ENCODE peak calls at places on chromosomes 5 and 9, in five cellular contexts. Z is HEK293T; S is pancreas; C is activated CD4-positive, CD25-positive, alpha-beta regulatory T cell; Y is SIG-M5. M is an unnamed sample.

GRCh38 chr9:125683486-125683885 is 23.5 kb downstream of the MAPKAP1 start:
- DNase-seq in Y (no peak), S (no peak), Z (no peak), C (no peak), M (no peak)

GRCh38 chr5:54063817-54064216 is 246.6 kb downstream of the ARL15 start:
- DNase-seq in C (no peak), Y (no peak), Z (no peak), S (no peak), M (no peak)

GRCh38 chr9:85408494-85408893 is 333.3 kb downstream of the AGTPBP1 start:
- DNase-seq in S (no peak), Z (no peak), Y (no peak), C (no peak), M (no peak)

GRCh38 chr5:172187118-172188032 is 649 bp downstream of the STK10 start:
- DNase-seq in S (peak; percentile 46), Z (peak; percentile 55), C (peak; percentile 44), Y (peak; percentile 19), M (no peak)

GRCh38 chr5:51345106-51345505 is 38.1 kb upstream of the ISL1 start:
- DNase-seq in Z (no peak), S (no peak), Y (no peak), C (no peak), M (no peak)

GRCh38 chr9:137959641-137960411 is 82.2 kb downstream of the CACNA1B start:
- DNase-seq in Z (no peak), S (no peak), Y (no peak), C (no peak), M (no peak)

GRCh38 chr5:115246361-115246991 is 16.2 kb downstream of the PGGT1B start:
- DNase-seq in Y (no peak), C (no peak), S (no peak), Z (peak; percentile 38), M (no peak)

GRCh38 chr5:29811914-29812679 is 1381.4 kb upstream of the CDH6 start:
- DNase-seq in Y (no peak), Z (no peak), S (no peak), C (no peak), M (no peak)

GRCh38 chr9:89078860-89079259 is 87.6 kb downstream of the S1PR3 start:
- DNase-seq in C (no peak), S (no peak), Y (no peak), Z (no peak), M (no peak)

GRCh38 chr5:98614341-98614740 is 159.1 kb upstream of the RGMB start:
- DNase-seq in S (no peak), C (no peak), Y (no peak), Z (no peak), M (no peak)

GRCh38 chr9:134209731-134210311 is 45.5 kb upstream of the RNU6ATAC start:
- DNase-seq in C (no peak), Z (no peak), Y (no peak), S (no peak), M (no peak)

GRCh38 chr5:14917719-14918118 is 46.1 kb upstream of the ANKH start:
- DNase-seq in Z (no peak), Y (no peak), S (no peak), C (no peak), M (no peak)

GRCh38 chr5:39455645-39456044 is 30.9 kb upstream of the DAB2 start:
- DNase-seq in S (no peak), Y (no peak), Z (no peak), C (no peak), M (no peak)

GRCh38 chr9:125844611-125845010 is 97.4 kb downstream of the PBX3 start:
- DNase-seq in C (no peak), Z (no peak), S (no peak), Y (no peak), M (no peak)

GRCh38 chr9:74824654-74825053 is 63.1 kb downstream of the TRPM6 start:
- DNase-seq in Y (no peak), S (no peak), Z (no peak), C (no peak), M (no peak)

GRCh38 chr5:14816374-14816998 is 55.1 kb downstream of the ANKH start:
- DNase-seq in S (no peak), Z (no peak), Y (no peak), C (no peak), M (no peak)

GRCh38 chr9:135034106-135034505 is 53.4 kb upstream of the OLFM1 start:
- DNase-seq in Y (no peak), S (no peak), Z (no peak), C (no peak), M (no peak)

GRCh38 chr5:36602711-36603321 is 3.6 kb upstream of the SLC1A3 start:
- DNase-seq in C (no peak), S (no peak), Z (peak; percentile 28), Y (no peak), M (no peak)

GRCh38 chr9:126505697-126506346 is 107.9 kb upstream of the LMX1B start:
- DNase-seq in C (no peak), S (no peak), Z (no peak), Y (no peak), M (no peak)

GRCh38 chr5:137486707-137487106 is 12.4 kb downstream of the SPOCK1 start:
- DNase-seq in Y (no peak), Z (no peak), C (no peak), S (no peak), M (no peak)

GRCh38 chr9:82209797-82210470 is 221.4 kb downstream of the SPATA31D1 start:
- DNase-seq in S (no peak), C (no peak), Y (no peak), Z (no peak), M (no peak)

GRCh38 chr9:33472171-33472920 is 1.4 kb downstream of the NOL6 start:
- DNase-seq in Y (no peak), C (no peak), S (no peak), Z (no peak), M (no peak)

GRCh38 chr5:7388553-7388952 is 7.4 kb upstream of the ADCY2 start:
- DNase-seq in C (no peak), Y (no peak), S (no peak), Z (no peak), M (no peak)

GRCh38 chr9:133148351-133149129 is 15.2 kb downstream of the GBGT1 start:
- DNase-seq in Y (no peak), Z (no peak), S (peak; percentile 59), C (peak; percentile 44), M (no peak)